ENCODE peak calls at places on chromosomes 6 and 20, in nine cellular contexts. R is GM23248, U is HCT116, O is hepatocyte, W is OCI-LY7, Q is PC-3, E is neural progenitor cell, J is MM.1S, I is SK-N-SH. M is an unnamed sample.
A peak's percentile ranks its signal among the peaks of the same experiment; 100 is the strongest.

GRCh38 chr6:56259682-56260081 is 12.3 kb upstream of the COL21A1 start:
- DNase-seq in R (peak; percentile 56), U (no peak), O (peak; percentile 27), W (no peak), Q (peak; percentile 72), E (no peak), J (no peak), I (no peak), M (no peak)

GRCh38 chr6:140542858-140543257 is 1168.4 kb upstream of the CITED2 start:
- DNase-seq in R (no peak), U (no peak), O (no peak), W (no peak), Q (no peak), E (no peak), J (no peak), I (no peak), M (no peak)

GRCh38 chr20:2523919-2524434 is 12.4 kb upstream of the TMC2 start:
- DNase-seq in R (no peak), U (no peak), O (no peak), W (no peak), Q (no peak), E (no peak), J (no peak), I (no peak), M (no peak)

GRCh38 chr20:23659989-23660837 is 22.5 kb upstream of the CST3 start:
- DNase-seq in R (peak; percentile 54), U (no peak), O (no peak), W (no peak), Q (no peak), E (no peak), J (no peak), I (no peak), M (no peak)

GRCh38 chr6:44202972-44203750 is 13.6 kb upstream of the MYMX start:
- DNase-seq in R (no peak), U (no peak), O (no peak), W (no peak), Q (peak; percentile 45), E (no peak), J (no peak), I (no peak), M (peak; percentile 19)

GRCh38 chr20:62136283-62137091 is 6.7 kb downstream of the PSMA7 start:
- DNase-seq in R (peak; percentile 81), U (peak; percentile 44), O (peak; percentile 82), W (peak; percentile 82), Q (peak; percentile 82), E (peak; percentile 82), J (peak; percentile 75), I (peak; percentile 78), M (peak; percentile 85)

GRCh38 chr6:22727709-22728108 is 158.3 kb downstream of the HDGFL1 start:
- DNase-seq in R (no peak), U (no peak), O (no peak), W (no peak), Q (no peak), E (no peak), J (no peak), I (no peak), M (no peak)

GRCh38 chr6:160679402-160679769 is 15.3 kb upstream of the LPA start:
- DNase-seq in R (no peak), U (no peak), O (peak; percentile 53), W (no peak), Q (no peak), E (peak; percentile 31), J (no peak), I (peak; percentile 42), M (peak; percentile 77)

GRCh38 chr6:42710316-42710715 is 12.1 kb downstream of the PRPH2 start:
- DNase-seq in R (no peak), U (no peak), O (peak; percentile 31), W (no peak), Q (no peak), E (peak; percentile 74), J (no peak), I (no peak), M (peak; percentile 47)

GRCh38 chr6:38610050-38610619 is 29.6 kb downstream of the BTBD9 start:
- DNase-seq in R (no peak), U (no peak), O (no peak), W (no peak), Q (no peak), E (no peak), J (no peak), I (no peak), M (no peak)

GRCh38 chr20:34708621-34709043 is 4.5 kb downstream of the TP53INP2 start:
- DNase-seq in R (peak; percentile 56), U (no peak), O (peak; percentile 63), W (peak; percentile 60), Q (peak; percentile 34), E (peak; percentile 72), J (peak; percentile 40), I (peak; percentile 76), M (peak; percentile 73)

GRCh38 chr6:21348462-21349195 is 244.9 kb upstream of the SOX4 start:
- DNase-seq in R (peak; percentile 71), U (no peak), O (peak; percentile 53), W (no peak), Q (peak; percentile 68), E (peak; percentile 29), J (no peak), I (no peak), M (peak; percentile 45)

GRCh38 chr6:170189236-170189635 is 101.6 kb downstream of the DLL1 start:
- DNase-seq in R (no peak), U (no peak), O (no peak), W (no peak), Q (no peak), E (no peak), J (no peak), I (no peak), M (no peak)

GRCh38 chr6:39378175-39378889 is 55.8 kb upstream of the KCNK16 start:
- DNase-seq in R (no peak), U (no peak), O (no peak), W (no peak), Q (no peak), E (no peak), J (no peak), I (no peak), M (no peak)

GRCh38 chr6:75381878-75382633 is 97.5 kb upstream of the TMEM30A start:
- DNase-seq in R (no peak), U (no peak), O (no peak), W (no peak), Q (no peak), E (no peak), J (no peak), I (peak; percentile 9), M (no peak)

GRCh38 chr6:154501287-154501868 is 9.1 kb downstream of the CNKSR3 start:
- DNase-seq in R (no peak), U (no peak), O (no peak), W (no peak), Q (no peak), E (no peak), J (no peak), I (no peak), M (no peak)

DNA sequence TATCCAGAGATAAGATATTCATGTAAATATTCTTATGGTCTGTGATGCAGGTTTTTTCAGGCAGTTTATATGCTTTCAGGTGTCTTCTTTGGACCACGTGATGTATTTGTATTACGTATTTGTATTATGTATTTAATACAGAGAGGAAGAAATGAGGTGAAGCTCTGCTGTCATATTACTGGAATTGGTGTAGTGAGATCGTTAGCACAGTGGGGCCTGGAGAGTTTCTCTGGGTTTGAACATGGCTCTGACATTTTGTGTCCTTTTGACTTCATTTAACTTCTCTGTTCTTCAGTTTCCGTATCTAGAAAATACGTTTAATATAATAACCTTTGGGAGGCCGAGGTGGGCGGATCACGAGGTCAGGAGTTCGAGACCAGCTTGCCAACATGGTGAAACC is 1.6 kb upstream of the PRIM2 start:
- DNase-seq in R (no peak), U (no peak), O (no peak), W (no peak), Q (no peak), E (no peak), J (no peak), I (no peak), M (no peak)
- H3K4me3 ChIP-seq in R (no peak overlapping the region), U (no peak overlapping the region), O (no peak overlapping the region), W (no peak overlapping the region), Q (no peak overlapping the region), E (no peak overlapping the region), J (peak overlapping the region; percentile 89), I (no peak overlapping the region), M (no peak overlapping the region)

GRCh38 chr6:119390276-119390793 is 40.8 kb upstream of the MAN1A1 start:
- DNase-seq in R (no peak), U (no peak), O (no peak), W (no peak), Q (no peak), E (no peak), J (no peak), I (no peak), M (no peak)

GRCh38 chr6:119395192-119395591 is 45.6 kb upstream of the MAN1A1 start:
- DNase-seq in R (no peak), U (no peak), O (no peak), W (peak; percentile 86), Q (no peak), E (no peak), J (no peak), I (no peak), M (no peak)
- TF ChIP-seq EZH2phosphoT487 in R (no peak), U (no peak), O (no peak), W (no peak), Q (no peak), E (no peak), J (no peak), I (no peak), M (no peak)

DNA sequence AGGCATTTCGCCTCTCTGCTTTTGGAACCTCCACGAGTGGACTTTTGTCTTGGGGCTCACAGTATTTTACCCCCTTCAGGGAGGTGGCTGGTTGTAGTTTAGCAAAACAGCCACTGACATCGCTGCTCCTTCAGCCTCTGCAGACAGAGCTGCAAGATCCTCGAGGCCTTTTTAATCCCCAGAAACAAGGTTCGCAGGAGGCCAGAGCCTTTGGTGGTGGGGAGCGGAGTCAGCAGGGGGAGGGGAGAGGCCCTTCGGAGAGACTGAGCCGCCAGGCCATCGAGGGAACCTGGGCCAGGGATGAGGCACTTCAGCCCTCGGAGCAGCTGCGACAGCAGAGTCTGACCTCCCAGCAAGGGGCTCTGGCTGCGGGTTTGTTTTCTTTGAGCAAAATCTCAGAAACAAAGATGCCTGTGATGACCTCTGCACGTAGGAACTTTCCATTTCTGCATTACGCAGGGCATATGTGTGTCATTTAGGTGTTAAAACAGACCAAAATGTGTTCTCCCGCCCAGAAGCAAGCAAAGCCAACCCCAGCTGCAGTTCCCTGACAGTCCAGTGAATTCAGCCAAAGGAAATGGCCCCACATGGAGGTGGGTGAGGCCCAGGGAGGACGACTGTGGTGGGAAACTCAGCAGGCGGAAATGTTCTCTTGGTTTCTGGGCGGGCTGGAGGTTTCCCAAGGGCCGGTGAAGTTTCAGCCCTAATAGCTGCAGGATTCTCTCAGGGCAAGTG is 171.1 kb upstream of the SULF2 start:
- DNase-seq in R (no peak), U (no peak), O (no peak), W (no peak), Q (no peak), E (peak; percentile 26), J (no peak), I (no peak), M (no peak)
- H2AFZ ChIP-seq in R (no peak overlapping the region), U (no peak overlapping the region), O (no peak overlapping the region), W (no peak overlapping the region), Q (no peak overlapping the region), E (peak overlapping the region; percentile 4), J (no peak overlapping the region), I (no peak overlapping the region), M (peak overlapping the region; percentile 83)

DNA sequence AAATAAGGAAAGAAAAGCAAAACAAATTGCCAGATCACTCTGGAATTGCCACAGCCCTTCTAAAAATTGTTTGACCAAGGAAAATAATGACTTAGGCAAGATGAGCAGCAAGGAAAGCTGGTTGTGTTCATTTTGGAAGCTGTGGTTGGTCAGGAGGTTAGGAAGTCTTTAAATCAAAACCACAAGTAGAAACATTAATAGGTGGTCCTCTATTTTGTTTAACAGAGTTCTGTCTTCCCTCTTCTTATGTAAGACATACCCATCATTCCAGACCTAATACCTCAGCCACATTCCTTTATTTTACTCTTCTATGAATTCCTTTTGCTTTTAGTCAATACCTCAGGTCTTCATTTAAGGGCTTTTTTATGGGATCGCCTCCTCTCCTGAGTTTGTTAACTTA is 422.2 kb upstream of the PLCB4 start:
- DNase-seq in R (peak; percentile 56), U (no peak), O (no peak), W (no peak), Q (no peak), E (no peak), J (no peak), I (no peak), M (no peak)
- H3K4me3 ChIP-seq in R (peak overlapping the region; percentile 51), U (no peak overlapping the region), O (no peak overlapping the region), W (no peak overlapping the region), Q (no peak overlapping the region), E (no peak overlapping the region), J (no peak overlapping the region), I (no peak overlapping the region), M (no peak overlapping the region)

M was measured in GM23338.